ENCODE peak calls at places on chromosomes 5 and 9, in seven cellular contexts. S is coronary artery, L is fibroblast of villous mesenchyme, M is hepatocyte, J is AG04450, P is mammary epithelial cell, C is prostate gland. T is an unnamed sample.

GRCh38 chr5:32217886-32218396 is 43.8 kb upstream of the GOLPH3 start:
- DNase-seq in S (no peak), C (peak), P (no peak), L (peak), J (no peak), M (peak), T (no peak)

GRCh38 chr9:129108805-129109370 is 1.7 kb downstream of the CRAT start:
- DNase-seq in C (peak), S (no peak), P (no peak), L (no peak), M (no peak), J (no peak), T (no peak)

GRCh38 chr5:132592521-132592920 is 35.7 kb downstream of the RAD50 start:
- DNase-seq in M (no peak), L (no peak), S (no peak), P (peak), J (no peak), C (no peak), T (no peak)

GRCh38 chr5:177369050-177369912 is 11.6 kb downstream of the RGS14 start:
- DNase-seq in S (no peak), J (no peak), P (no peak), M (peak), L (no peak), C (no peak), T (no peak)

GRCh38 chr5:132704875-132705274 is 31.1 kb downstream of the IL4 start:
- DNase-seq in C (no peak), S (no peak), L (peak), M (no peak), P (peak), J (no peak), T (no peak)

GRCh38 chr5:38724301-38725030 is 121.3 kb upstream of the OSMR start:
- DNase-seq in J (no peak), S (no peak), L (no peak), M (no peak), P (no peak), C (no peak), T (no peak)

GRCh38 chr5:37701868-37702267 is 138.0 kb downstream of the GDNF start:
- DNase-seq in S (no peak), P (no peak), L (no peak), C (no peak), J (no peak), M (no peak), T (no peak)

GRCh38 chr5:126681970-126682369 is 81.2 kb downstream of the PHAX start:
- DNase-seq in C (no peak), L (no peak), J (no peak), P (no peak), S (no peak), M (no peak), T (no peak)

GRCh38 chr9:77440057-77440456 is 208.1 kb downstream of the GNA14 start:
- DNase-seq in M (no peak), P (no peak), C (no peak), S (no peak), L (peak), J (no peak), T (no peak)

GRCh38 chr9:35107337-35108290 is 4.7 kb upstream of the STOML2 start:
- DNase-seq in J (no peak), M (no peak), P (no peak), C (no peak), S (peak), L (no peak), T (no peak)

GRCh38 chr5:9976621-9977020 is 273.1 kb downstream of the ATPSCKMT start:
- DNase-seq in S (no peak), M (no peak), L (no peak), J (no peak), P (no peak), C (no peak), T (no peak)

GRCh38 chr5:9971301-9971700 is 278.4 kb downstream of the ATPSCKMT start:
- DNase-seq in M (no peak), S (no peak), C (no peak), P (no peak), L (no peak), J (no peak), T (no peak)

DNA sequence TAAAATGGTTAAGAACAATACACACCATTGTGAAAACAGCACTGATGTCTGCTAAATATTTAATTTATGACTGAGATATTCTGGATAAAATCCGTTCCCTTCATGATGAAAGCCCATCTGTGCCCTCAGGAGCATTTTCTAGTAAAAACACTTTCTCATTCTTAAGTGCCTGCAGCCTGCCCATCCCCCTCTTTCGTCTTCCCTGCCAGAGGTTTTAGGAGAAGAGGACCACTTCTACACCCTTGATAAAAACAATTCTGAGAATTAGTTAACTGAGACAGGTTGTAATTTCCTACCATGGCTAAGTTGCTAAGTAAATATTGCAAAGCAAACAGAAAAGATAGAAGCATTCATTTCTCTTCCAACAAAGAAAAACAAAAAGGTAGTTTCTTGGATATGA is 272.6 kb downstream of the ATPSCKMT start:
- DNase-seq in L (no peak), P (no peak), M (no peak), J (no peak), C (no peak), S (no peak), T (no peak)
- TF ChIP-seq CTCF in L (no peak), P (no peak), M (no peak), J (no peak), C (no peak), S (no peak), T (no peak)

DNA sequence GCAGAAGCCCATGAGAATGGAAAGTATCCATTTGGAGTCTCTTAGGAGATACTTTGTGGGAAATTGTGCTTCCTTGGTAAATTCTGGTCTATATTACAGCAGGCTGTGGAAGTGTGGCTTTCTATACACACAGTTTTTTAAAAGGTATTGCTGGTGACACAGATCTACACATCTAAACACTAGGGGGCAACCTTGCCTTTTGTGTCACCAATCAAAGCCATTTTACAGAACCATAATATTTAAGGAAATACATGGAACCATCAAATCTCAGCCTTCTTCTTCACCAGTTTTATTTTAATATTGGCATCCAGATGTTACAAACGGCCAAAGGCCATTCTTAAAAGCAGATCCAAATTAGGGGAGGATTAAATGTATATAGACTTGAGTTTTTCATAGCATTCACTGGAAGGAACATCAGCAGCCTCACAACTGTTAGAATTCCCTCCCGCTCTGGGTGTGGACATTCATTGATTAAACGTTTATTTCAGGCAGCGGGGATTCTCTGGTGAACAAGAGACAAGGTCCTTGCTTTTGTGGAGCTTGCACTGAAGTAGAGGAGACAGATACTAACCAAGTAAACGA is 132.5 kb upstream of the EPB41L4A start:
- DNase-seq in J (peak), S (no peak), C (peak), L (peak), P (peak), M (peak), T (peak)
- TF ChIP-seq CTCF in J (peak), S (peak), C (peak), L (peak), P (peak), M (peak), T (peak)

GRCh38 chr9:97848237-97848581 is 4.8 kb upstream of the FOXE1 start:
- DNase-seq in S (no peak), C (no peak), L (no peak), M (no peak), P (no peak), J (no peak), T (no peak)
- TF ChIP-seq CTCF in S (no peak), C (no peak), L (no peak), M (peak), P (peak), J (peak), T (no peak)

GRCh38 chr9:83234541-83234940 is 171.6 kb upstream of the RASEF start:
- DNase-seq in J (no peak), M (no peak), C (no peak), P (no peak), S (no peak), L (no peak), T (no peak)

GRCh38 chr9:83236029-83236696 is 173.2 kb upstream of the RASEF start:
- DNase-seq in L (no peak), C (no peak), J (no peak), S (no peak), P (no peak), M (no peak), T (no peak)

GRCh38 chr9:83235524-83235923 is 172.6 kb upstream of the RASEF start:
- DNase-seq in C (no peak), S (no peak), M (no peak), P (no peak), L (no peak), J (no peak), T (no peak)

GRCh38 chr9:83233647-83234046 is 170.7 kb upstream of the RASEF start:
- DNase-seq in C (no peak), S (no peak), J (no peak), P (no peak), M (no peak), L (no peak), T (no peak)

GRCh38 chr9:83231039-83231438 is 168.1 kb upstream of the RASEF start:
- DNase-seq in C (no peak), J (no peak), P (no peak), M (peak), L (peak), S (no peak), T (no peak)
- TF ChIP-seq CTCF in C (no peak), J (peak), P (peak), M (peak), L (peak), S (no peak), T (peak)

DNA sequence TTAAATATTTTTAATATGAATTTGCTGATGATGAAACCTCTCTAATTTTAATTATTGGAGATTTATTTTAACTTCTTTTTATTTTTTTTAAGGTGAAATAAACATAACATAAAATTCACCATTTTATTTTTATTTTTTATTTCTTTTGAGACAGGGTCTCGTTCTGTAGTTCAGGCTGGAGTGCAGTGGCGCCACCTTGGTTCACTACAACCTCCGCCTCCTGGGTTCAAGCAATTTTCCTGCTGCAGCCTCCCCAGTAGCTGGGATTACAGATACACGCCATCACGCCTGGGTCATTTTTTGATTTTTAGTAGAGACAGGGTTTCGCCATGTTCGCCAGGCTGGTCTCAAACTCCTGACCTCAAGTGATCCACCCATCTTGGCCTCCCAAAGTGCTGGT is 402.9 kb downstream of the PRR16 start:
- DNase-seq in L (no peak), P (no peak), S (no peak), J (no peak), C (no peak), M (no peak), T (no peak)
- TF ChIP-seq CTCF in L (no peak), P (no peak), S (no peak), J (no peak), C (no peak), M (no peak), T (no peak)

DNA sequence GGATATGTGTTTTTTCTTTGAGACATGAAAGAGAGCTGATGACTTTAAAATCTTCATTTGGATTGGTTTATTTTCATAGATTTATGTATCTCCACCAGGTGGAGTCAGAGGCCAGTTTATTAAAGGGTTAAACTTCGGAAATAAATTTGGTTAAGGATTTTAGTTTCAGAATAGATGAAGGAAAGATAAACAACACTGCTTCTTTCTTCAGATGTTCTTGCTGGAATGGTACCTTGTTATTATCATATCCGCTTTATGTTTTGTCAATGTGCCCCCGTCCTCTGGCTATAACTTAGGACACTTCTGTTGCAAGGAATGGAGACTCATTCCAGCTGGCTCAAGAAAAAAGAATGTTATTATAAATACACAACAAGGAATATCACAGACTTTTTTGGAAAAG is 81.2 kb downstream of the ALDH1A1 start:
- DNase-seq in M (peak), C (no peak), P (peak), L (peak), J (no peak), S (no peak), T (no peak)
- TF ChIP-seq CTCF in M (peak), C (peak), P (peak), L (peak), J (peak), S (no peak), T (peak)